ENCODE peak calls at places on chromosomes 2 and 18, in nine cellular contexts. One of them, this sample, is unnamed.

GRCh38 chr18:2571200-2572143 is at the start of the genes METTL4 and NDC80:
- DNase-seq in GM20000: peak
- DNase-seq in hepatocyte: peak
- DNase-seq in upper lobe of right lung: peak
- DNase-seq in thoracic aorta: peak
- DNase-seq in IMR-90: peak
- DNase-seq in lower leg skin: peak
- DNase-seq in LNCaP clone FGC: peak
- DNase-seq in HL-60: peak
- DNase-seq in this sample: peak

GRCh38 chr2:154375625-154376020 is 322.9 kb upstream of the KCNJ3 start:
- DNase-seq in HL-60: no peak
- DNase-seq in hepatocyte: peak
- DNase-seq in upper lobe of right lung: no peak
- DNase-seq in IMR-90: no peak
- DNase-seq in GM20000: no peak
- DNase-seq in lower leg skin: no peak
- DNase-seq in LNCaP clone FGC: peak
- DNase-seq in thoracic aorta: no peak
- DNase-seq in this sample: no peak

GRCh38 chr2:35783723-35784122 is 571.9 kb upstream of the CRIM1 start:
- DNase-seq in lower leg skin: no peak
- DNase-seq in LNCaP clone FGC: no peak
- DNase-seq in GM20000: no peak
- DNase-seq in IMR-90: no peak
- DNase-seq in upper lobe of right lung: no peak
- DNase-seq in thoracic aorta: no peak
- DNase-seq in HL-60: no peak
- DNase-seq in hepatocyte: peak
- DNase-seq in this sample: no peak

GRCh38 chr18:473687-474265 is 26.7 kb downstream of the COLEC12 start:
- DNase-seq in IMR-90: no peak
- DNase-seq in HL-60: no peak
- DNase-seq in upper lobe of right lung: no peak
- DNase-seq in GM20000: no peak
- DNase-seq in LNCaP clone FGC: no peak
- DNase-seq in lower leg skin: no peak
- DNase-seq in hepatocyte: no peak
- DNase-seq in thoracic aorta: no peak
- DNase-seq in this sample: no peak

GRCh38 chr2:42819160-42819559 is 26.8 kb upstream of the HAAO start:
- DNase-seq in thoracic aorta: no peak
- DNase-seq in GM20000: no peak
- DNase-seq in IMR-90: no peak
- DNase-seq in LNCaP clone FGC: no peak
- DNase-seq in HL-60: peak
- DNase-seq in upper lobe of right lung: no peak
- DNase-seq in hepatocyte: no peak
- DNase-seq in lower leg skin: peak
- DNase-seq in this sample: no peak

GRCh38 chr18:11995445-11996189 is 14.3 kb downstream of the IMPA2 start:
- DNase-seq in LNCaP clone FGC: no peak
- DNase-seq in lower leg skin: peak
- DNase-seq in IMR-90: peak
- DNase-seq in HL-60: peak
- DNase-seq in GM20000: peak
- DNase-seq in hepatocyte: peak
- DNase-seq in thoracic aorta: peak
- DNase-seq in upper lobe of right lung: peak
- DNase-seq in this sample: no peak

GRCh38 chr2:39513641-39514094 is 76.6 kb upstream of the MAP4K3 start:
- DNase-seq in thoracic aorta: peak
- DNase-seq in lower leg skin: peak
- DNase-seq in LNCaP clone FGC: no peak
- DNase-seq in upper lobe of right lung: no peak
- DNase-seq in IMR-90: peak
- DNase-seq in GM20000: peak
- DNase-seq in hepatocyte: peak
- DNase-seq in HL-60: peak
- DNase-seq in this sample: no peak

GRCh38 chr2:126658910-126659613 is 3.1 kb downstream of the GYPC start:
- DNase-seq in GM20000: peak
- DNase-seq in LNCaP clone FGC: no peak
- DNase-seq in hepatocyte: no peak
- DNase-seq in upper lobe of right lung: peak
- DNase-seq in HL-60: peak
- DNase-seq in lower leg skin: peak
- DNase-seq in thoracic aorta: peak
- DNase-seq in IMR-90: peak
- DNase-seq in this sample: no peak

GRCh38 chr18:34867520-34867919 is 157.4 kb downstream of the DTNA start:
- DNase-seq in upper lobe of right lung: no peak
- DNase-seq in lower leg skin: no peak
- DNase-seq in HL-60: peak
- DNase-seq in hepatocyte: peak
- DNase-seq in LNCaP clone FGC: no peak
- DNase-seq in GM20000: no peak
- DNase-seq in IMR-90: no peak
- DNase-seq in thoracic aorta: no peak
- DNase-seq in this sample: no peak
- TF ChIP-seq CTCF in upper lobe of right lung: no peak
- TF ChIP-seq CTCF in lower leg skin: no peak
- TF ChIP-seq CTCF in HL-60: no peak
- TF ChIP-seq CTCF in hepatocyte: peak
- TF ChIP-seq CTCF in LNCaP clone FGC: peak
- TF ChIP-seq CTCF in GM20000: peak
- TF ChIP-seq CTCF in IMR-90: no peak
- TF ChIP-seq CTCF in thoracic aorta: peak
- TF ChIP-seq CTCF in this sample: no peak

GRCh38 chr2:224890407-224890806 is 151.9 kb downstream of the DOCK10 start:
- DNase-seq in LNCaP clone FGC: no peak
- DNase-seq in HL-60: no peak
- DNase-seq in GM20000: no peak
- DNase-seq in IMR-90: peak
- DNase-seq in thoracic aorta: no peak
- DNase-seq in lower leg skin: no peak
- DNase-seq in hepatocyte: no peak
- DNase-seq in upper lobe of right lung: no peak
- DNase-seq in this sample: no peak

GRCh38 chr2:224885295-224885694 is 157.0 kb downstream of the DOCK10 start:
- DNase-seq in LNCaP clone FGC: no peak
- DNase-seq in hepatocyte: no peak
- DNase-seq in lower leg skin: no peak
- DNase-seq in GM20000: no peak
- DNase-seq in IMR-90: peak
- DNase-seq in HL-60: no peak
- DNase-seq in thoracic aorta: no peak
- DNase-seq in upper lobe of right lung: no peak
- DNase-seq in this sample: no peak

GRCh38 chr2:224885836-224886547 is 156.3 kb downstream of the DOCK10 start:
- DNase-seq in HL-60: no peak
- DNase-seq in hepatocyte: no peak
- DNase-seq in thoracic aorta: no peak
- DNase-seq in LNCaP clone FGC: no peak
- DNase-seq in upper lobe of right lung: no peak
- DNase-seq in GM20000: peak
- DNase-seq in lower leg skin: no peak
- DNase-seq in IMR-90: peak
- DNase-seq in this sample: no peak

GRCh38 chr2:224884188-224884587 is 158.1 kb downstream of the DOCK10 start:
- DNase-seq in upper lobe of right lung: no peak
- DNase-seq in hepatocyte: no peak
- DNase-seq in IMR-90: peak
- DNase-seq in HL-60: peak
- DNase-seq in GM20000: no peak
- DNase-seq in lower leg skin: no peak
- DNase-seq in thoracic aorta: no peak
- DNase-seq in LNCaP clone FGC: no peak
- DNase-seq in this sample: no peak

DNA sequence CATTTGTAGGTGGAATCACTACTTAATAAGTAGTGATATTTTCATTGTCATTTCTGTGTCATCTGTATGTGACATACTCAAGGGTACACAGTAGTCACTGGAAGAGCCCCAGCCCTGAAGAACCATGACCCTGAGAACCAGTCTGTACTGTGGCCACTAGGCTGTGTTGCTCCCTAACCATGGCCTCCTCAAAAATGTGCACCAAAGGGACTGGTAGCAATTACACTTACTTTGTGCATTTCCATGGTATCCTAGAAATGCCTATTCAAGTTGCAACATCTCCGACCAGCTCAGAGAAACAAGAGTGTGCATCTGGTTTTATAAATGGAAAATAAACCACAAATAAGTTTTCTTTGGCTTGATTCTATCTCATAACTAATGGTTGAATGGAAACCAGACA is 155.1 kb downstream of the DOCK10 start:
- DNase-seq in upper lobe of right lung: no peak
- DNase-seq in LNCaP clone FGC: no peak
- DNase-seq in thoracic aorta: no peak
- DNase-seq in IMR-90: peak
- DNase-seq in hepatocyte: no peak
- DNase-seq in HL-60: no peak
- DNase-seq in GM20000: no peak
- DNase-seq in lower leg skin: no peak
- DNase-seq in this sample: no peak
- TF ChIP-seq CTCF in upper lobe of right lung: no peak
- TF ChIP-seq CTCF in LNCaP clone FGC: no peak
- TF ChIP-seq CTCF in thoracic aorta: peak
- TF ChIP-seq CTCF in IMR-90: peak
- TF ChIP-seq CTCF in hepatocyte: no peak
- TF ChIP-seq CTCF in HL-60: no peak
- TF ChIP-seq CTCF in GM20000: peak
- TF ChIP-seq CTCF in lower leg skin: no peak
- TF ChIP-seq CTCF in this sample: no peak

GRCh38 chr2:74533464-74533863 is 3.7 kb downstream of the HTRA2 start:
- DNase-seq in LNCaP clone FGC: no peak
- DNase-seq in hepatocyte: no peak
- DNase-seq in IMR-90: no peak
- DNase-seq in lower leg skin: no peak
- DNase-seq in GM20000: no peak
- DNase-seq in thoracic aorta: no peak
- DNase-seq in HL-60: no peak
- DNase-seq in upper lobe of right lung: peak
- DNase-seq in this sample: no peak

GRCh38 chr2:74530239-74531161 is 767 bp downstream of the HTRA2 start:
- DNase-seq in IMR-90: peak
- DNase-seq in HL-60: peak
- DNase-seq in upper lobe of right lung: peak
- DNase-seq in GM20000: peak
- DNase-seq in lower leg skin: no peak
- DNase-seq in hepatocyte: peak
- DNase-seq in thoracic aorta: no peak
- DNase-seq in LNCaP clone FGC: no peak
- DNase-seq in this sample: peak

GRCh38 chr2:74531666-74532065 is 1.9 kb downstream of the HTRA2 start:
- DNase-seq in thoracic aorta: no peak
- DNase-seq in hepatocyte: no peak
- DNase-seq in lower leg skin: no peak
- DNase-seq in upper lobe of right lung: no peak
- DNase-seq in GM20000: no peak
- DNase-seq in IMR-90: no peak
- DNase-seq in LNCaP clone FGC: no peak
- DNase-seq in HL-60: no peak
- DNase-seq in this sample: no peak

GRCh38 chr2:74534411-74534810 is 4.7 kb downstream of the HTRA2 start:
- DNase-seq in lower leg skin: no peak
- DNase-seq in hepatocyte: no peak
- DNase-seq in GM20000: no peak
- DNase-seq in IMR-90: no peak
- DNase-seq in upper lobe of right lung: peak
- DNase-seq in LNCaP clone FGC: no peak
- DNase-seq in thoracic aorta: no peak
- DNase-seq in HL-60: no peak
- DNase-seq in this sample: no peak

DNA sequence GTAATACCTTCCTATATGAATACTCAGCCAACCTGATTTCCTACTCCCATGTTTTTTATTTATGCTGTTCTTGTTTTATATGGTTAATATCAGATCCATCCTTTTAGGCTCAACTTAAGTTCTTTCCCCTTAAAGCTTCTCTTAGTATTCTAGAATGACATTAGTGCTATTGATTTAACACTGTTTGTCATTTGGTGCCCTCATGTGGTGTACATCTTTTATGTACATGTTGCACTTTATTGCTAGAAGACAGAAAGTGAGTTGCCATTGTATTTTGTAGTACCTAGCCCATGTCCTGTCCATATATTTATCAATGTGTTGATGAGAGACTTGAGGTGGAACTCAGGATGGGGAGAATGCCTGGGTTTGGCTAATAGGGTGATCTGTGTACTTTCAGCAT is 2.5 kb downstream of the HTRA2 start:
- DNase-seq in upper lobe of right lung: no peak
- DNase-seq in hepatocyte: no peak
- DNase-seq in LNCaP clone FGC: no peak
- DNase-seq in lower leg skin: no peak
- DNase-seq in HL-60: no peak
- DNase-seq in GM20000: peak
- DNase-seq in IMR-90: peak
- DNase-seq in thoracic aorta: no peak
- DNase-seq in this sample: no peak
- TF ChIP-seq CTCF in upper lobe of right lung: no peak
- TF ChIP-seq CTCF in hepatocyte: peak
- TF ChIP-seq CTCF in LNCaP clone FGC: peak
- TF ChIP-seq CTCF in lower leg skin: no peak
- TF ChIP-seq CTCF in HL-60: peak
- TF ChIP-seq CTCF in GM20000: peak
- TF ChIP-seq CTCF in IMR-90: peak
- TF ChIP-seq CTCF in thoracic aorta: no peak
- TF ChIP-seq CTCF in this sample: no peak

GRCh38 chr2:232455426-232456255 is at the start of gene ALPI:
- DNase-seq in upper lobe of right lung: peak
- DNase-seq in GM20000: no peak
- DNase-seq in LNCaP clone FGC: no peak
- DNase-seq in IMR-90: no peak
- DNase-seq in thoracic aorta: no peak
- DNase-seq in lower leg skin: no peak
- DNase-seq in HL-60: no peak
- DNase-seq in hepatocyte: peak
- DNase-seq in this sample: no peak

GRCh38 chr2:232457121-232458011 is 1.4 kb downstream of the ALPI start:
- DNase-seq in GM20000: no peak
- DNase-seq in IMR-90: no peak
- DNase-seq in upper lobe of right lung: peak
- DNase-seq in hepatocyte: no peak
- DNase-seq in HL-60: no peak
- DNase-seq in thoracic aorta: no peak
- DNase-seq in lower leg skin: no peak
- DNase-seq in LNCaP clone FGC: no peak
- DNase-seq in this sample: no peak

GRCh38 chr2:232458051-232458660 is 2.2 kb downstream of the ALPI start:
- DNase-seq in upper lobe of right lung: no peak
- DNase-seq in IMR-90: no peak
- DNase-seq in thoracic aorta: no peak
- DNase-seq in hepatocyte: no peak
- DNase-seq in GM20000: no peak
- DNase-seq in lower leg skin: no peak
- DNase-seq in LNCaP clone FGC: no peak
- DNase-seq in HL-60: no peak
- DNase-seq in this sample: no peak

GRCh38 chr2:232456296-232457120 is 555 bp downstream of the ALPI start:
- DNase-seq in IMR-90: no peak
- DNase-seq in LNCaP clone FGC: no peak
- DNase-seq in lower leg skin: no peak
- DNase-seq in hepatocyte: peak
- DNase-seq in thoracic aorta: no peak
- DNase-seq in GM20000: no peak
- DNase-seq in HL-60: no peak
- DNase-seq in upper lobe of right lung: no peak
- DNase-seq in this sample: no peak

DNA sequence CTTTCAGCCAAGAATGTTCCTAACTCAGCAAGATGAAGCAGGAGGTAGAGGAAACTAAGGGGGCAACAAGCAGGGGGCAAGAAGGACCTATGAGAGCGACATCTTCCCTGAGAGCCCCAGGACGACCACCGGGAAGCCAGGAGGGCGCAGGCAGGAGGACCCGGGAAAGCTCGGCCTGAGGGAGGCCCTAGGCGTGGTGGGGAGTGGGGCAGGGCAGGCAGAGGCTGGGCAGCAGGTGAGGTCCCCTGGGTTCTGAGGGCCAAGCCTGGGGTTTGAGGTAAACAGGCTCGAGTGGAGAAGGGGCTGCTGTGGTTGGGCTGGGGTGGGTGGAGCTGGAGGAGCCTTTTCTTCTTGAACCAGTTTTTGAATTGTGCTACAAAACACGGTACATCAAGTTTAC is 1.3 kb upstream of the ALPI start:
- DNase-seq in hepatocyte: peak
- DNase-seq in LNCaP clone FGC: no peak
- DNase-seq in thoracic aorta: no peak
- DNase-seq in upper lobe of right lung: no peak
- DNase-seq in GM20000: no peak
- DNase-seq in lower leg skin: no peak
- DNase-seq in HL-60: no peak
- DNase-seq in IMR-90: no peak
- DNase-seq in this sample: no peak
- TF ChIP-seq CTCF in hepatocyte: no peak
- TF ChIP-seq CTCF in LNCaP clone FGC: no peak
- TF ChIP-seq CTCF in thoracic aorta: no peak
- TF ChIP-seq CTCF in upper lobe of right lung: no peak
- TF ChIP-seq CTCF in GM20000: no peak
- TF ChIP-seq CTCF in lower leg skin: no peak
- TF ChIP-seq CTCF in HL-60: no peak
- TF ChIP-seq CTCF in IMR-90: no peak
- TF ChIP-seq CTCF in this sample: no peak